ENCODE peak calls at places on chromosome 4, in six cellular contexts. K is lower lobe of right lung, L is mesendoderm, J is adrenal gland, D is A549, B is IMR-90. E is an unnamed sample. For H3K4me1, the result is how much of the 10 kb centered on the place peaks cover.

GRCh38 chr4:110344165-110344564 is 131.8 kb upstream of the ENPEP start:
- DNase-seq in K (no peak), L (peak), J (no peak), D (peak), B (no peak), E (no peak)

GRCh38 chr4:83629945-83630684 is 94.2 kb downstream of the GPAT3 start:
- DNase-seq in K (peak), L (no peak), J (no peak), D (no peak), B (peak), E (peak)

GRCh38 chr4:125313497-125313896 is 1.3 kb upstream of the FAT4 start:
- DNase-seq in K (no peak), L (peak), J (peak), D (peak), B (peak), E (peak)

GRCh38 chr4:32268949-32269348 is 1548.8 kb downstream of the PCDH7 start:
- DNase-seq in K (no peak), L (peak), J (no peak), D (peak), B (no peak), E (no peak)

GRCh38 chr4:14906805-14907204 is 95.5 kb upstream of the CPEB2 start:
- DNase-seq in K (no peak), L (no peak), J (no peak), D (no peak), B (no peak), E (no peak)

GRCh38 chr4:7157140-7157488 is 35.2 kb upstream of the SORCS2 start:
- DNase-seq in K (no peak), L (no peak), J (no peak), D (no peak), B (no peak), E (no peak)

GRCh38 chr4:165783626-165784025 is 89.4 kb upstream of the TLL1 start:
- DNase-seq in K (no peak), L (no peak), J (no peak), D (no peak), B (no peak), E (no peak)

GRCh38 chr4:74545488-74545887 is 100.6 kb downstream of the AREG start:
- DNase-seq in K (peak), L (no peak), J (no peak), D (peak), B (no peak), E (no peak)

GRCh38 chr4:73388887-73389286 is 15.2 kb upstream of the ALB start:
- DNase-seq in K (no peak), L (no peak), J (no peak), D (no peak), B (no peak), E (no peak)

GRCh38 chr4:108425988-108426387 is 194.4 kb upstream of the RPL34 start:
- DNase-seq in K (no peak), L (no peak), J (no peak), D (no peak), B (peak), E (no peak)

GRCh38 chr4:89248879-89249281 is 58.7 kb downstream of the GPRIN3 start:
- DNase-seq in K (no peak), L (no peak), J (no peak), D (no peak), B (no peak), E (no peak)

GRCh38 chr4:121827851-121828250 is 4.2 kb upstream of the CCNA2 start:
- DNase-seq in K (no peak), L (no peak), J (no peak), D (peak), B (peak), E (no peak)

GRCh38 chr4:47251363-47252135 is 212.0 kb downstream of the COMMD8 start:
- DNase-seq in K (no peak), L (peak), J (no peak), D (no peak), B (no peak), E (no peak)

GRCh38 chr4:159432436-159432835 is 329.6 kb downstream of the RAPGEF2 start:
- DNase-seq in K (no peak), L (no peak), J (no peak), D (no peak), B (no peak), E (no peak)

GRCh38 chr4:128769011-128769410 is 40.5 kb upstream of the JADE1 start:
- DNase-seq in K (no peak), L (no peak), J (no peak), D (no peak), B (no peak), E (no peak)

GRCh38 chr4:159012381-159012780 is 90.5 kb upstream of the RAPGEF2 start:
- DNase-seq in K (no peak), L (no peak), J (no peak), D (peak), B (peak), E (no peak)

GRCh38 chr4:139900964-139901376 is 235.4 kb downstream of the MGST2 start:
- DNase-seq in K (no peak), L (peak), J (no peak), D (no peak), B (peak), E (no peak)

GRCh38 chr4:179664628-179665027 is 2222.4 kb upstream of the AGA start:
- DNase-seq in K (no peak), L (no peak), J (no peak), D (no peak), B (no peak), E (no peak)

GRCh38 chr4:71186566-71187398 is 152.0 kb upstream of the SLC4A4 start:
- DNase-seq in K (peak), L (peak), J (no peak), D (peak), B (peak), E (no peak)

DNA sequence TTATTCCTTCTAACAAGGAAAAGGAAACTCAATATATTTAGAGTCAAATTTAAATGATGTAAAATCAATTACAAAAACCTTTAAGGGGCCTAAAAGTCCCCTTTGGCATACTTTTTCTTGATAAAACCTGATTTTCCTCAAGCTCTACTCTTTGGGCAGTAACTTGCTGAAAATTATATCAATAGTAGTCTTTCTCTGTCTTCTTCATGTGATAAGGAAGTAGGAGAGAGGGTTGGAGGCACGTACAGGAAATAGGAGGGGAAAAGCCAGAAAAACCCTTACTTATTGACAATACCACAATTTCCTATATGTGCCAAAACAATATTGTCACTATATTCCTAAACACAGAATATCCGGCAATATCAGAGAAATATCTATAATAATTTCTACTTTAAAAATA is 9.6 kb downstream of the RHOH start:
- DNase-seq in K (no peak), L (no peak), J (no peak), D (no peak), B (no peak), E (no peak)
- H3K4me1 ChIP-seq in K (under half), L (under half), J (under half), D (under half), B (under half), E (under half)

DNA sequence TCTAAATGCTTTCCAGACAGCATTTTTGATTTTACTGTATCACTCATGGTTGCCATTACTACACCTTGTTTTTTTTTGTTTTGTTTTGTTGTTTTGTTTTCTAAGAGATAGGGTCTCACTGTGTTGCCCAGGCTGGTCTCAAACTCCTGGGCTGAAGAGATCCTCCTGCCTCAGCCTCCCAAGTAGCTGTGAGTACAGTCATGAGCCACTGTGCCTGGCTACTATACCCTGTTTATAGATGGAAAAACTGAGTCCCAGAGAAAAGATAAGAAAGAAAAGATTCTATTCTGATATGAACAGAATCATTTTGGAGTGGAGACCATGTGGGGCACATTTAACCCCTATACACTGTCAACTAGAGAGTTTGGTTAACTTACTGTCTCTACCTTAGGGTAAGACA is 20.0 kb downstream of the ADD1 start:
- DNase-seq in K (no peak), L (no peak), J (no peak), D (no peak), B (no peak), E (no peak)
- H3K4me1 ChIP-seq in K (half or more), L (under half), J (half or more), D (under half), B (under half), E (under half)

DNA sequence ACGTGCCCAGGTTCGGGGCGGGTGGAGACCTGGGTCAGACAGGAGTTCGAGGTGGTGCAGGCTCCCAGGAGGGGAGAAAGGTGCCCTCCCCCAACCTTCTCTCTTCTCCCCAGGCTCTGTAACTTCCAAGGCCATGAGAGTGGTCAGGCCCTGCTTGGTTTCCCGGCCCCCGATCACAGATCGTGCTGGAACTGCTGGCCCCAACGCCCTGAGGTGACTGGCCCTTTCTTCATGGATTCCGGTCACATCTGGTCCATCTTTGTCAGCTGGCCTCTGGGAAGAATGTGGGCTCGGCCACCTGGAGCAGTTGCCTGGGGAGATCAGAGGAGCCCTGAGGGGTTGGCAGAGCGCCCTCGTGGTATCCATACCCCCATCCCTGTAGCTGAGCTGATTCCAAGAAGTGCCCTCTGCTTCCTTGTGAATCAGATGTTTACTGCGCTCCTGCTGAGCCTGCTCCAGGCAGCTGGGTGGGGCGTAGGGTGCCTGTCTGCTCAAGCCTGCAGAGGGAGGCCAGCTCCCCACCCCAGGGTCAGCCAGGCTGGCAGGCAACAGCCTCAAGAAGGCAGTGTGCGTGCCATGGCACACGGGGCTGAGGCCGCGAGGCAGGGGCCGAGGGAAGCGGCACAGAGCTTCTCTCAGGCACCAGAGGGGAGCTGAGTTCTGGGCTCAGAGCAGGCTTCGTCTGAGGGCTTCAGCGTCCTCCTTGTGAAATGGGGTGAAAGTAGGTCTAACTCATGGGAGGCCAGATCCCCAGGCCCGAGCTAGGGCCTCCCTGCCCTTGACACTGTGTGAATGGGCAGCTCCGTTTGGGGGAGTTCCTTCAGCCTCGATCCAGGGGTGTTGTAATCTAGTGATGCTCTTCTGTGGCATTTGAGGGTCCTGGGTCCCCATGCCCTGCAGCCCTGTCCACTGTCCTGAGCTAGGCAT is 3.6 kb downstream of the SH3BP2 start:
- DNase-seq in K (peak), L (no peak), J (peak), D (peak), B (peak), E (no peak)
- H3K4me1 ChIP-seq in K (half or more), L (under half), J (half or more), D (half or more), B (half or more), E (under half)

DNA sequence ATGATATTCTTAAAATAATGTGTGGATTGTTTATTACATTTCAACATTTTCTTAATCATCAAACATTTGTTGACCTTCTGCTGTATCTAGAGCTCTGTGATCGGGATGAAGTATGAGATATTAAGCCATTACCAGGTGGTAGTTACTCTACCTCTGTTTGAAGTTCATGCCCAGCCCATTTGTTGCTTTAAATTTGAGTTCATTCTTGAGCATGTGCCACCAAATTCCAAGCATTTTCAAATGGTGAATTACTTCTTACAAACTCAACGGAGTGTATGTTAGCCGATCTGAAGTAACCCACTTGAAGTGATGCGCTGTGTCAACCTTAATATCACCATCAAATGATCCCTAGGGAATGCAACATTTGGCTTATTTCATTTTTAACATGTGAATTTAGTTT is 7.3 kb upstream of the DTHD1 start:
- DNase-seq in K (no peak), L (peak), J (no peak), D (no peak), B (no peak), E (no peak)
- H3K4me1 ChIP-seq in K (under half), L (under half), J (under half), D (under half), B (under half), E (under half)

GRCh38 chr4:37667197-37668100 is 18.7 kb downstream of the RELL1 start:
- DNase-seq in K (no peak), L (no peak), J (no peak), D (no peak), B (no peak), E (no peak)
- H3K4me1 ChIP-seq in K (half or more), L (under half), J (half or more), D (half or more), B (under half), E (under half)